ENCODE peak calls at places on chromosomes 2 and 18, in six cellular contexts. I is activated CD8-positive, alpha-beta T cell treated with anti-CD3 and anti-CD28 coated beads for 36 hours; V is activated B cell treated with CpG ODN at 0.5 μM for 24 hours; E is PC-9; B is breast epithelium; J is H1. C is an unnamed sample.

GRCh38 chr2:238202326-238203103 is 980 bp downstream of the ILKAP start:
- DNase-seq in I (peak), V (no peak), B (no peak), J (no peak), E (no peak), C (no peak)

GRCh38 chr2:203732953-203733510 is 26.6 kb downstream of the CD28 start:
- DNase-seq in E (no peak), B (no peak), J (no peak), V (no peak), I (no peak), C (no peak)

GRCh38 chr18:63264871-63265270 is 54.7 kb downstream of the BCL2 start:
- DNase-seq in E (no peak), V (no peak), J (no peak), I (no peak), B (no peak), C (no peak)

GRCh38 chr2:102366406-102367112 is 11.0 kb downstream of the IL18R1 start:
- DNase-seq in J (no peak), E (no peak), V (no peak), B (no peak), I (peak), C (no peak)

GRCh38 chr18:77115461-77115907 is 17.1 kb downstream of the MBP start:
- DNase-seq in V (no peak), I (no peak), J (no peak), B (peak), E (no peak), C (no peak)

GRCh38 chr2:88261725-88262124 is 91.6 kb downstream of the THNSL2 start:
- DNase-seq in I (no peak), V (no peak), B (no peak), E (no peak), J (no peak), C (no peak)

GRCh38 chr2:26720322-26721166 is 28.0 kb downstream of the KCNK3 start:
- DNase-seq in E (peak), J (no peak), V (no peak), B (peak), I (no peak), C (no peak)

GRCh38 chr2:46241344-46241743 is 55.9 kb upstream of the EPAS1 start:
- DNase-seq in E (no peak), V (no peak), B (no peak), J (no peak), I (no peak), C (no peak)

DNA sequence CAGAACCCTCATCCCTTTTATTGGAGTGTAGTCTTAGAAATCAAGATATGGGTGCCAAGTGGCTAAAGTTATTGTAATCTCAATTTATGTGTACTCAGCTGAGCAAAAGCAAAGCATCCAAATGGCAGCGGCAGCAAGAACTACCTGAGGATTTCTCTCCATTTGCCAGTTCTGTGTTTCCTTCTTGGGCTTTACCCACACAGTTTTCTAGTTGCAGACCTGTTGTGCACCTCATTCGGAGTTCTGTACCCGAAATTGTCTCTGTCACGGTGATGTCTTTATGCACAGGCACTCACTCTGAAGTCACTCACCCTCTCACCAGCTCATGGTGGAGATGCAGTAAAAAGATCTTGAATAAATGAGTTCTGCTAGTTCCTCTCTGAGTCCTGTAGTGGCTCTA is 43.6 kb downstream of the INPP4A start:
- DNase-seq in I (no peak), E (no peak), J (no peak), V (no peak), B (no peak), C (no peak)
- TF ChIP-seq CTCF in I (peak), E (peak), J (no peak), V (no peak), B (no peak), C (no peak)

GRCh38 chr2:158745866-158746382 is 49.2 kb upstream of the DAPL1 start:
- DNase-seq in J (no peak), E (no peak), B (no peak), V (no peak), I (no peak), C (no peak)
- TF ChIP-seq CTCF in J (no peak), E (peak), B (no peak), V (no peak), I (peak), C (no peak)

GRCh38 chr2:96264656-96265348 is 995 bp downstream of the TMEM127 start:
- DNase-seq in V (no peak), B (no peak), E (no peak), I (peak), J (no peak), C (no peak)

GRCh38 chr2:96265349-96265839 is 403 bp downstream of the TMEM127 start:
- DNase-seq in V (no peak), I (peak), J (no peak), B (peak), E (peak), C (peak)

GRCh38 chr2:96264086-96264485 is 1.7 kb downstream of the TMEM127 start:
- DNase-seq in J (no peak), E (no peak), I (no peak), B (no peak), V (no peak), C (no peak)

GRCh38 chr2:96265840-96266569 is at the start of the genes CIAO1 and TMEM127:
- DNase-seq in I (peak), J (peak), B (peak), V (peak), E (peak), C (peak)

DNA sequence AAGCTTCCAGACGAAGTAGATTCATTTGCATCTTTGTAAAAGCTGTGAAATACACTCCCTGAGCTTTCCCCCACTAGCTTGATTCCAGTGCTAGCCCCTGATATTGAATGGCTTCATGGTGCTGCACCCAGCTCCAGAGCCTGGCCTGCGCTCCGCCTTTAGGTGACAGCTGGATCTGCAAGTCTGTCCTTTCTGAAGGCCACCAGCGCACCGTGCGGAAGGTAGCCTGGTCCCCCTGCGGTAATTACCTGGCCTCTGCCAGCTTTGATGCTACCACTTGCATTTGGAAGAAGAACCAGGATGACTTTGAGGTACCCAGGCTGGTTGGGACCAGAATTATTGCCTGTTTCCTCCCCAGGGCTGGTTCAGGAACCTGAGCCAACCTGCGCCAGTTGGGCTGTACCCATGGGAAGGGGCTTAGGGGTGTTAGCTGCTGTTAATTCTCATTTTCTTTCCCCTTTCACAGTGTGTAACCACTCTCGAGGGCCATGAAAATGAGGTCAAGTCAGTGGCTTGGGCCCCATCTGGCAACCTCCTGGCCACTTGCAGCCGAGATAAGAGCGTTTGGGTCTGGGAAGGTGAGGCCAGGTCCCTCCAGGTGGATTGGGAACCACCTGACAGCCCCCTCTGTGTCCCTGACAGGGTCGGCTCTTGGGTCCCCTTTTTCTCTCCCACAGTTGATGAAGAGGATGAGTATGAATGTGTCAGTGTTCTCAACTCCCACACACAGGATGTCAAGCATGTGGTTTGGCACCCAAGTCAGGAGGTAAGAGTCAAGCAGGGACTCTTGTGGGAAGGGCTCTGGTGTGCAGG is 1.3 kb downstream of the CIAO1 start:
- DNase-seq in B (no peak), V (no peak), I (peak), J (no peak), E (peak), C (no peak)
- TF ChIP-seq CTCF in B (no peak), V (no peak), I (peak), J (peak), E (peak), C (peak)

DNA sequence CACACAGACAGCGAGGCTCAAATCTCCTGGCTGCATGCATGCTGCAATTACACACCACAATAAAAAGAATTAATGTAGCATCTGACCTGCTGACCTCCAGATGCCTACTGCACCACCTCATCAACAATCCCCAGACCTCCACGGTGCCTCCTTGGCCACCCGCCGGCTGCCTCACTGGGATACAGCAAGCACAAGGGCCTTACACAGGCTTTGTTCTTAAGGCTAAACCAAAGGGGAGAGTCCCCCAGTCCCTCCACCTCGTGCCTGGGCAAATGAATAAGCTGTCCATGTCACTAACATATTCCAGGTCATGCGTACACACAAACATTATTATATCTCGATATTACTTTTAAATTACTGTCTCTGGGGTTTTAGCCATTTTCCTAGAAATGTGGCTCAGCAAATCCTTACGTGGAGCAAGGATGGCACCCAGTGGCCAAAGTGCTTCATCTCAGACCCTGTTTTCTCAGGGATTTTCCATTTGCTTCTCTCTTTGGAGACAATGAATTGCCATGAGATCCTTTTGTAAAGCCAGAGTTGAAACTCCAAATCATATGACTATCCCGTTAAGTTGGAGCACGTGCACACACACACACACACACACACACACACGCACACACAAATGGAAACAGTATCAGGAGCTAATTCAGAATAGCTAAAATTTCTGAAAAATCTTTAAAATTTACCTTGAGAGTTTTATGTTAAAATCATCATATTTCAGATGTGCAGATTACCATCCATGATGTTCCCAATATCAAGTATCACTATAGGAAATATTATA is 313.8 kb downstream of the PDE11A start:
- DNase-seq in I (peak), B (no peak), J (peak), V (no peak), E (peak), C (no peak)
- TF ChIP-seq CTCF in I (no peak), B (peak), J (peak), V (no peak), E (peak), C (peak)

DNA sequence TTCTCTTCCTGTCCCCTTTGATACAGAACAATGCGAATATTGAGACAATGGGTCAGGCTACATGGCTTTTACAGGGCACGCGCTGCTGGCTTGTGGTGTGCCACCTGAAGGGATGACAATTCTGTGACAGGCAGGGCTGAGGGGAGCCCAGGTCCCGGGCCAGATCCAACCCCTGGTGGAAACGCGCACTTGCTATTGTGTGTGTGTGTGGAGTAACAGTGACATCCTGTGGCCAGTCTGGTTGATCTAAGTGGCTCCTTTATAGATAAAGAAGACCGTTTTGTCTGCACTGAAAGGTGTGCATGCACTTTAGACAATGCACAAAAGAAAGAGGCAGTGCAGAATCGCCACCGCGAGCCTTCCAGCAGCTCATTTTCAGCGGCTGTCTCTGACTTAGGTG is 273.6 kb downstream of the HRH4 start:
- DNase-seq in I (peak), V (no peak), J (no peak), E (no peak), B (no peak), C (no peak)
- TF ChIP-seq CTCF in I (no peak), V (no peak), J (peak), E (peak), B (no peak), C (peak)

GRCh38 chr2:120759543-120760331 is 24.1 kb downstream of the GLI2 start:
- DNase-seq in V (no peak), B (peak), E (no peak), J (no peak), I (no peak), C (no peak)
- TF ChIP-seq CTCF in V (no peak), B (no peak), E (no peak), J (no peak), I (no peak), C (no peak)

GRCh38 chr2:114201781-114202180 is 240.7 kb upstream of the DPP10 start:
- DNase-seq in I (no peak), V (no peak), E (no peak), B (no peak), J (no peak), C (no peak)
- TF ChIP-seq CTCF in I (no peak), V (no peak), E (peak), B (no peak), J (peak), C (peak)

DNA sequence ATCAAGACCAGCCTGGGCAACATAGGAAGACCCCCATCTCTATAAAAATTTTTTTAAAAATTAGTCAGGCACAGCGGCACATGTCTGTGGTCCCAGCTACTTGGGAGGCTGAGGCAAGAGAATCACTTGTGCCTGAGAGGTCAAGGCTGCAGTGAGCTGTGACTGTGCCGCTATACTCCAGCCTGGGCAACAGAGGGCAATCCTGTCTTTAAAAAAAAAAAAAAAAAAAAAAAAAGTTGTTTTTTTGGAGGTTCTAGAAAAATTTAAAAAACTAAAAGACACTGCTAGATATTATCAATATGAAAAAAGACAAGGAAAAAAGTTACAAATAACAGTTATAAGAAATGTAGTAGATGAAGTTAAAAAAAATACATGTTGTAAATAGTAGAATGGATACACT is 56.1 kb upstream of the C2orf15 start:
- DNase-seq in J (no peak), B (no peak), V (no peak), I (peak), E (no peak), C (no peak)
- TF ChIP-seq CTCF in J (peak), B (no peak), V (no peak), I (peak), E (peak), C (no peak)

C was measured in D721Med.